ENCODE peak calls at places on chromosome 19, in six cellular contexts. Y is RWPE1, M is AG04450, S is hepatocyte, J is uterus, F is lower lobe of right lung. I is an unnamed sample.

GRCh38 chr19:31054430-31054829 is 294.8 kb downstream of the TSHZ3 start:
- DNase-seq in J (no peak), S (peak), Y (peak), M (peak), F (no peak), I (no peak)

GRCh38 chr19:8333771-8334457 is 9.1 kb downstream of the KANK3 start:
- DNase-seq in J (no peak), S (no peak), Y (no peak), M (no peak), F (no peak), I (no peak)

GRCh38 chr19:21604351-21604926 is 99.0 kb downstream of the ZNF429 start:
- DNase-seq in F (no peak), Y (peak), S (no peak), M (no peak), J (no peak), I (no peak)

GRCh38 chr19:51365211-51366049 is 758 bp downstream of the ETFB start:
- DNase-seq in S (peak), Y (no peak), M (no peak), J (peak), F (no peak), I (no peak)

GRCh38 chr19:13692096-13692495 is 72.2 kb upstream of the MRI1 start:
- DNase-seq in S (no peak), F (no peak), Y (peak), M (peak), J (no peak), I (no peak)

GRCh38 chr19:18100710-18101109 is 3.1 kb downstream of the MAST3 start:
- DNase-seq in J (no peak), F (no peak), Y (no peak), M (no peak), S (no peak), I (no peak)

GRCh38 chr19:42140125-42140754 is 8.0 kb upstream of the POU2F2 start:
- DNase-seq in F (peak), M (no peak), S (peak), Y (no peak), J (no peak), I (peak)

GRCh38 chr19:18401580-18402112 is 4.2 kb upstream of the LRRC25 start:
- DNase-seq in S (peak), M (no peak), Y (no peak), J (no peak), F (peak), I (peak)

GRCh38 chr19:55670280-55671053 is 4.6 kb upstream of the EPN1 start:
- DNase-seq in M (no peak), S (no peak), J (no peak), F (peak), Y (no peak), I (no peak)

GRCh38 chr19:40858109-40858508 is 7.9 kb upstream of the CYP2A6 start:
- DNase-seq in F (no peak), M (no peak), S (no peak), J (no peak), Y (no peak), I (no peak)

GRCh38 chr19:2699413-2700142 is 2.9 kb downstream of the GNG7 start:
- DNase-seq in J (no peak), S (no peak), M (no peak), Y (no peak), F (no peak), I (no peak)

GRCh38 chr19:10895920-10896319 is 24.6 kb downstream of the CARM1 start:
- DNase-seq in J (no peak), Y (no peak), M (no peak), S (no peak), F (no peak), I (no peak)

GRCh38 chr19:53365899-53366493 is 491 bp downstream of the ZNF525 start:
- DNase-seq in M (no peak), J (no peak), F (peak), Y (no peak), S (peak), I (no peak)

GRCh38 chr19:723714-724113 is 15.0 kb downstream of the PALM start:
- DNase-seq in F (no peak), Y (no peak), S (no peak), M (no peak), J (no peak), I (no peak)

GRCh38 chr19:46898731-46899130 is 37.9 kb downstream of the ARHGAP35 start:
- DNase-seq in S (peak), M (peak), F (no peak), J (peak), Y (peak), I (no peak)

GRCh38 chr19:32407004-32407992 is 1.7 kb downstream of the DPY19L3 start:
- DNase-seq in J (peak), M (no peak), F (peak), S (no peak), Y (peak), I (no peak)

GRCh38 chr19:46381746-46382345 is 31.5 kb downstream of the CCDC8 start:
- DNase-seq in Y (no peak), F (no peak), S (no peak), M (no peak), J (no peak), I (no peak)

GRCh38 chr19:41479757-41480191 is 36.8 kb downstream of the ERICH4 start:
- DNase-seq in Y (no peak), J (no peak), M (no peak), F (no peak), S (no peak), I (no peak)

GRCh38 chr19:10762656-10763055 is 44.8 kb downstream of the DNM2 start:
- DNase-seq in S (no peak), J (no peak), M (no peak), F (no peak), Y (peak), I (no peak)

GRCh38 chr19:13847033-13847899 is 29.7 kb upstream of the NANOS3 start:
- DNase-seq in F (peak), Y (peak), J (peak), M (peak), S (peak), I (peak)

GRCh38 chr19:35714601-35715354 is 3.0 kb upstream of the KMT2B start:
- DNase-seq in Y (no peak), J (no peak), F (no peak), M (no peak), S (no peak), I (no peak)
- TF ChIP-seq CTCF in Y (no peak), J (no peak), F (no peak), M (no peak), S (no peak), I (no peak)

GRCh38 chr19:43505941-43506340 is 1.4 kb upstream of the PHLDB3 start:
- DNase-seq in M (no peak), Y (no peak), J (no peak), F (no peak), S (no peak), I (no peak)
- TF ChIP-seq CTCF in M (no peak), Y (no peak), J (no peak), F (no peak), S (no peak), I (no peak)

GRCh38 chr19:38544569-38545315 is 73.0 kb downstream of the MAP4K1 start:
- DNase-seq in J (no peak), F (peak), S (no peak), Y (no peak), M (peak), I (no peak)
- TF ChIP-seq CTCF in J (no peak), F (no peak), S (peak), Y (no peak), M (peak), I (peak)

GRCh38 chr19:49803529-49803856 is 9.6 kb downstream of the FUZ start:
- DNase-seq in Y (no peak), J (no peak), F (no peak), S (no peak), M (no peak), I (no peak)

GRCh38 chr19:49802836-49803528 is 10.1 kb downstream of the FUZ start:
- DNase-seq in S (no peak), M (no peak), Y (no peak), F (no peak), J (peak), I (no peak)

GRCh38 chr19:49800771-49801170 is 12.3 kb downstream of the FUZ start:
- DNase-seq in S (no peak), Y (no peak), J (no peak), M (no peak), F (no peak), I (no peak)

GRCh38 chr19:49801401-49801888 is 11.6 kb downstream of the FUZ start:
- DNase-seq in Y (no peak), S (no peak), M (no peak), F (no peak), J (peak), I (no peak)

DNA sequence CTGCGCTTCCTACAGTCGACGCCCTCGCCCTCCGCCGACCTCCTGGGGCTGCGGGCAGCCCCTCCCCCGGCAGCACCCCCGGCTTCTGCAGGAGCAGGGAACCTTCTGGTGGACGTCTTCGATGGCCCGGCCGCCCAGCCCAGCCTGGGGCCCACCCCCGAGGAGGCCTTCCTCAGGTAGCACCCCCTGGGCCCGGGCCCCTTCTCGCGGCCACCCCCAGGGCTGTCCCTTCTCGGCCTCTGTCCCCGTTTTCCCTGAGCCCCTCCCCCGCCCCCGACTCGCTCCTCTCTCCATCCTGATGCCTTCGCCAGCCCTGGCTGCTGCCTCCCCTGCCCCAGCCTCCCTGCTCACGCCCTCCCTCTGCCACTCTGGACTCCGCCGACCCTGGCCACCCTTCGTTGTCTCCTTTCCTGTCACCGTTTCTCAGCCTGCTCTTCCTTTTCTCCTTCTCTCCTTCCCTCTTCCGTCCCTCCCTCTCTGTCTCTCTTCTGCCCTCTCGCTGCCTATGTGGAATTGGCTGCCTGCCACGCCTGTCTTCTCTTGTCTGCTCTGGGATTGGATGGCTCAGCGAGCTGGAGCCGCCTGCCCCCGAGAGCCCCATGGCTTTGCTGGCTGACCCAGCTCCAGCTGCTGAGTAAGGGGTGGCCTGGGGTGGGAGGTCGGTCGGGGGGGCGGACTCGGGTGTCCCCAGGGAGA is 11.0 kb downstream of the FUZ start:
- DNase-seq in S (peak), M (peak), F (no peak), J (peak), Y (no peak), I (no peak)
- TF ChIP-seq CTCF in S (peak), M (peak), F (no peak), J (peak), Y (no peak), I (no peak)

GRCh38 chr19:35745328-35746086 is at the start of the genes PSENEN and U2AF1L4:
- DNase-seq in Y (peak), J (peak), F (peak), S (peak), M (peak), I (peak)

GRCh38 chr19:35744335-35744687 is 907 bp downstream of the U2AF1L4 start:
- DNase-seq in Y (no peak), F (no peak), S (no peak), J (no peak), M (no peak), I (no peak)

GRCh38 chr19:35746087-35746462 is 624 bp downstream of the PSENEN start:
- DNase-seq in Y (no peak), S (no peak), F (no peak), J (no peak), M (no peak), I (no peak)

GRCh38 chr19:35743640-35744306 is 1.4 kb downstream of the U2AF1L4 start:
- DNase-seq in Y (no peak), S (no peak), F (no peak), J (no peak), M (no peak), I (no peak)

DNA sequence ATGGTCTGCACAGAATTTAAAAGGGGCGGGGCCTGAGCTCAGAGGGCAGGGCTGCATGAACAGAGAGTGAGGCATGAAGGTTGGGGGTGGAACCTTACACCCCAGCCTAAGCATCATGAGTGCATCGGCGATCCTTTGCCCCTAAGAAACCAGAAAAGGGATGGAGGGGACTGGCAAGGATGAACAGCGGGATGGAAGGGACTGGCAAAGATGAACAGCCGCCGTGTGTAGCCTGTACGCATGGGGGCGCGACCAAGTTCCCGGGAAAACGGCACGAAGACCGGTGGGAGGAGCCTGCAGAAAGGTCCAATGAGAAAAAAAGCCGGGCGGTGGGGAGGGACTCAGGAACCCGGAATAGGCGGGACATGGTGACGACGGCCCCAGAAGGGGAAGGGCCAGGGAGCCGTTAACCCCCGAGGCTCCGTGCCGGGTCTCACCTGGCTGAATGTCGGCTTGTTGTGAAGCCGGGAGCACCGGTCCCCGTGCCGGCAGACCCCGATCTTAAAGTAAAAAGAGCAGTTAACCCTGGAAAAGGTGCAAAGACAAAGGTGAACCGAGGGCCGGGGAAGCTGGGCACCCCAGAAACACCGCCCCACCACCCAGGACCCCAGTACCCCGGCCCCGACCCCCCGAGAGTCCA is 410 bp downstream of the U2AF1L4 start:
- DNase-seq in M (peak), S (peak), Y (peak), F (peak), J (peak), I (peak)
- TF ChIP-seq CTCF in M (peak), S (peak), Y (peak), F (peak), J (peak), I (peak)

DNA sequence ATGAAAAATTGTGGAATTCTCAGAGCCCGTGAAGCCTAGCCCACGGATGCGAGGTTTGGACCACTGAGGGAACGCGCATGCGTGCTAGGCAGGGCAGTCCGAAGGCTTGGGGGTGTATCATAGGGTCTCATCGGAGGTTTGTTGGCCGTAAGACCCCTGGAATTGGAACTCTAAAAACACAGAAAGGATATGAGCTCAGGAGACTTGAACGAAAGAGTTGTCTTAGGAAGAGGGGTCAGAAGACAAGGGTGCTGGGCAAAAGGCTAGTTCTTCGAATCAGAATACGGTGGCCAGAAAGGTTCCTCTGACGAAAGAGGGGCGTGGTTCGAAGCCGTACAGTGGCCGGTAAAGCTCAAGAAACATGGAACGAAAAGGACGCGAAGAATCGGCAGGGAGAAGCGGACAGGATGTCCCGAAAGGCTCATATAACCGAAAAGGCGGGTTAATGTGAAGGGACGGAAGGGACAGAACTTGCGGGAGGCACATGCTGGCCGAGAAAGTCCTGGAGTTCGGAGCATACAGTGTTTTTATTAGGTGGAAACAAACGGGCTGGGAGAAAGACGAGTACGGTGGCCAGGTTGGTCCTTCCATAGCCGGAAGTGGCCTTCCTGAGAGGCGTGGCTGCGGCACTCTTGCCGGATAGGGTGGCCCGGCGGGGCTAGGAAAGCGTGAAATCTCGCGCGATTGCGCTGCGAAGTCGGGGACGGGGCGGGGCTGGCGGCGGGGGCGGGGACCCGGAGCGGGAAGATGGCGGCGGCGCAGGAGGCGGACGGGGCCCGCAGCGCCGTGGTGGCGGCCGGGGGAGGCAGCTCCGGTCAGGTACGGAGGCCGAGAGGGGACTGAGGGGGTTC is at the start of gene CLPTM1:
- DNase-seq in M (peak), S (peak), Y (peak), F (peak), J (peak), I (peak)
- TF ChIP-seq CTCF in M (no peak), S (no peak), Y (no peak), F (no peak), J (peak), I (no peak)

I was measured in CD14-positive monocyte.